ENCODE peak calls at places on chromosomes 4 and X, in eight cellular contexts. I is uterus; G is AG09309; V is H7; P is naive thymus-derived CD4-positive, alpha-beta T cell; O is dorsolateral prefrontal cortex; U is hepatocyte; J is heart left ventricle. D is an unnamed sample.

GRCh38 chr4:79682801-79683217 is 274.8 kb upstream of the GK2 start:
- DNase-seq in I (no peak), G (no peak), V (no peak), P (no peak), O (no peak), U (no peak), J (peak), D (no peak)

GRCh38 chrX:134460861-134461218 is 875 bp downstream of the HPRT1 start:
- DNase-seq in I (no peak), G (no peak), V (no peak), P (no peak), O (no peak), U (peak), J (no peak), D (peak)

GRCh38 chrX:86724277-86724676 is 576.0 kb downstream of the DACH2 start:
- DNase-seq in I (no peak), G (no peak), V (no peak), P (no peak), O (no peak), U (no peak), J (no peak), D (no peak)

GRCh38 chr4:6773616-6774540 is 8.6 kb upstream of the KIAA0232 start:
- DNase-seq in I (no peak), G (no peak), V (no peak), P (no peak), O (no peak), U (no peak), J (no peak), D (no peak)

GRCh38 chrX:107700317-107700774 is 72.0 kb downstream of the PRPS1 start:
- DNase-seq in I (no peak), G (no peak), V (no peak), P (no peak), O (no peak), U (peak), J (no peak), D (no peak)

GRCh38 chr4:89307446-89308160 is at the start of gene GPRIN3:
- DNase-seq in I (peak), G (no peak), V (peak), P (peak), O (peak), U (peak), J (peak), D (peak)

GRCh38 chr4:40454816-40455215 is 119.7 kb downstream of the CHRNA9 start:
- DNase-seq in I (no peak), G (no peak), V (no peak), P (no peak), O (no peak), U (no peak), J (no peak), D (no peak)

GRCh38 chrX:56800801-56801200 is 71.8 kb downstream of the NBDY start:
- DNase-seq in I (no peak), G (no peak), V (peak), P (peak), O (no peak), U (no peak), J (no peak), D (peak)

GRCh38 chr4:242121-242848 is 63.0 kb downstream of the ZNF732 start:
- DNase-seq in I (peak), G (peak), V (peak), P (peak), O (peak), U (peak), J (peak), D (peak)

GRCh38 chrX:10103023-10103422 is 53.8 kb upstream of the CLCN4 start:
- DNase-seq in I (no peak), G (peak), V (no peak), P (no peak), O (no peak), U (no peak), J (no peak), D (no peak)

GRCh38 chr4:110216079-110216478 is 17.7 kb upstream of the ELOVL6 start:
- DNase-seq in I (no peak), G (peak), V (no peak), P (no peak), O (no peak), U (no peak), J (no peak), D (no peak)

GRCh38 chr4:158605393-158605792 is 66.3 kb downstream of the C4orf46 start:
- DNase-seq in I (no peak), G (no peak), V (no peak), P (no peak), O (no peak), U (no peak), J (no peak), D (no peak)

GRCh38 chrX:13463608-13464007 is 105.8 kb upstream of the EGFL6 start:
- DNase-seq in I (peak), G (peak), V (no peak), P (no peak), O (no peak), U (peak), J (no peak), D (peak)

GRCh38 chrX:82541822-82542221 is 966.3 kb upstream of the POU3F4 start:
- DNase-seq in I (no peak), G (no peak), V (no peak), P (no peak), O (no peak), U (no peak), J (no peak), D (no peak)

GRCh38 chrX:63354484-63354883 is 3.4 kb upstream of the SPIN4 start:
- DNase-seq in I (no peak), G (no peak), V (no peak), P (no peak), O (no peak), U (no peak), J (no peak), D (no peak)

GRCh38 chr4:4913147-4913561 is 53.7 kb downstream of the MSX1 start:
- DNase-seq in I (peak), G (no peak), V (no peak), P (no peak), O (no peak), U (no peak), J (no peak), D (no peak)

GRCh38 chr4:147731611-147732515 is at the start of gene ARHGAP10:
- DNase-seq in I (peak), G (no peak), V (peak), P (peak), O (peak), U (peak), J (peak), D (no peak)

GRCh38 chr4:42906906-42907774 is 14.6 kb downstream of the GRXCR1 start:
- DNase-seq in I (no peak), G (no peak), V (no peak), P (no peak), O (no peak), U (no peak), J (no peak), D (no peak)

GRCh38 chr4:118981839-118982381 is 93.3 kb downstream of the SYNPO2 start:
- DNase-seq in I (peak), G (peak), V (peak), P (peak), O (peak), U (peak), J (no peak), D (peak)

DNA sequence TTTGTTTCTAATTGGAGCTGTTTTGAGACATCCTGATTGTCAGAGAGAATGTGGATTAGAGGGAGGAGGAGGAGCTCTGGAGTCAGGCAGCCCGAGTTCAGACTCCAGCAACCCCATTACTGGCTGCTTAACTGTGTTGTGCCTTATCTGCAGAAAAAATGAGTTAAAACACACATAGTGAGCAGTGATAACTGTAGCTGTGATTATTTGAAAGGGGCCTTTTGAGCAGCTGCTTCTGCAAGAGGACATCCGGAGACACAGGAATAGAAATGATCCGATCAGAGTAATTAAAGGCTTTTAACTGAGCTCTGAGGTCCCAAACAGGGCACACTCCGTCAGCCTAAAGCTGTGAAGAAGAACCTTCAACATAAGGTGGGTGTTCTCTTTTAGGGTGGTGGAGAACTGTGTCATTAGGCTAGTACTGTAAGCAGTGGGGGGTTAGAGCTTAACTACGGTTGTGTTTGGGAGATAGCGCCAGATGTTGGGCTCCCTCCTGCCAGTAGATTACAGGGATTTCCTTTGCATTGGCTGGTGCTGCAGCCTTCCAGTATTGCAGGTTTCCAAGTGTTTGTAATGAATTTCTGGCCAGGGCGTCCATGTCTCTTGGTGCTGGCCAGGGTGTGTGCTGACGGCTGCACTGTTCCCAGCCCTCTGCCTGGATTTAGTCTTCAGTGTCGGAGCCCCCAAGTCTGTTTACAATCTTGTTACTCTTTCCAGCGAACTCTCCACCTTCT is 24.3 kb downstream of the ADD1 start:
- DNase-seq in I (peak), G (no peak), V (peak), P (no peak), O (no peak), U (peak), J (no peak), D (no peak)
- H3K4me3 ChIP-seq in I (no peak), G (no peak), V (peak), P (no peak), O (peak), U (no peak), J (peak), D (no peak)

DNA sequence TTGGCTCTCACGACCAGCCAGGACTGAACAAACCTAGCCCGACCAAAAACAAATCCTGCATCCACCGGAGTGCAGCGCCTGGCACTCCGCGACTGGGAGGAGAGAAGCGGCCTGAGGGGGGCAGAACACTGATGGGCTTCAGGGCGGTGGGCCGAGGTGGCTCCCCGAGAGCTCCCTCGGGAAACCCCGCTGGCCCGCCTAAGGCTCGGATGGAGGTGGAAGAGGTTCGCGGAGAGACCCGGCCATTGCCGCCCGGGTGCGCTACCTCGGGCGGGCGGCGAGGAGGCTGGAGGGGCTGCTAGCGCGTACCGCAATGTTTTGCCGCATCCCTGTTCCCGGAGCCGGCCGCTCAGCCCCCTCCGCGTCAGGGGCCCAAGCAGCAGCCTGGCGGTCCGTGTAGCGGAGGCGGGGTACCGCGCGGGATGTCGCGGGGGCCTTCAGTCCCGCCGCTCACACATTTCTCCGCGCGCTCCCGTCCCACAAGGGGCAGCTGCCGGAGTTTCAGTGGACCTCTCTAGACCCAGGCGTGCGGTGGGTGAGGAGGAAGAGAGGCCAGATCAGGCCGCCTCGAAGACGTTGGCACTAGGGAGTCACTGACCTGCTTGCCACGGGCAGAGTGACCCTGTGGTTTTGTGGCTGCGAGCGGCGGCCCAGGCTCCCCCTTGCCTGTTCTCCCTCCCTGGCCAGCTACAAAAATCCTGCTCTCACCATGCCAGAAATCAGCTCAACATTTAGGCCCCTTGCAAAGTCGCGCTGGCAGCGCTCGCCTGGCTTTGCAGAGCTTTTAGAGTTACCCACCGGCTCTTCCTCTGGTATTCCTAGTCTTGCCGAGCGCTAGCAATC is 2.1 kb downstream of the SLITRK4 start:
- DNase-seq in I (no peak), G (no peak), V (peak), P (no peak), O (no peak), U (peak), J (no peak), D (no peak)
- H3K4me3 ChIP-seq in I (peak), G (no peak), V (peak), P (no peak), O (peak), U (peak), J (peak), D (no peak)

GRCh38 chr4:176321589-176321988 is 1.8 kb downstream of the SPCS3 start:
- DNase-seq in I (no peak), G (no peak), V (no peak), P (no peak), O (no peak), U (no peak), J (no peak), D (no peak)
- H3K4me3 ChIP-seq in I (peak), G (peak), V (no peak), P (peak), O (peak), U (peak), J (peak), D (peak)

DNA sequence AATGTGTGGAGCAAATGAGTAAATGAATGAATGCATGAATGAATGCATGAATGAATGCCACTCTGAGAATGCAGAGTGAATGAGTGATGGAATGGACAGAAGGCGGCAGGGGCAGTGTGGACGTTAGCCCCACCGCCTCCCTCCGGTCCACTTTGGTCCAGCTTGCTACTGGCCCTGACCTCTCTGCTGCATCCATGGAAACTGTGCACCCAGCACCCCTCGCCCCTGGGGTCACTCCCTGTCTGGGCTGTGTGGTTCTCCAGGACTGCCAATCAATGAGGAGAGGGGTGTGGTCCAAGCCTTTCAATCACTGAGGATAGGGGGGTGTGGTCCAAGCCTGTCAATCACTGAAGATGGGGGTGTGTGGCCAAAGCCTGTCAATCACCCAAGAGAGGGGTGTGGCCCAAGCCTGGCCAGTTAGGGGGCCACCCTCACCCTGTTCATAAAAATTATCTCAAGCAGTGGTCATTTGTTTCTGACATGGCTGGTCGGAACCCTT is 39.2 kb upstream of the ASMTL start:
- DNase-seq in I (no peak), G (no peak), V (peak), P (peak), O (no peak), U (no peak), J (no peak), D (peak)
- H3K4me3 ChIP-seq in I (no peak), G (no peak), V (no peak), P (no peak), O (no peak), U (no peak), J (no peak), D (peak)

DNA sequence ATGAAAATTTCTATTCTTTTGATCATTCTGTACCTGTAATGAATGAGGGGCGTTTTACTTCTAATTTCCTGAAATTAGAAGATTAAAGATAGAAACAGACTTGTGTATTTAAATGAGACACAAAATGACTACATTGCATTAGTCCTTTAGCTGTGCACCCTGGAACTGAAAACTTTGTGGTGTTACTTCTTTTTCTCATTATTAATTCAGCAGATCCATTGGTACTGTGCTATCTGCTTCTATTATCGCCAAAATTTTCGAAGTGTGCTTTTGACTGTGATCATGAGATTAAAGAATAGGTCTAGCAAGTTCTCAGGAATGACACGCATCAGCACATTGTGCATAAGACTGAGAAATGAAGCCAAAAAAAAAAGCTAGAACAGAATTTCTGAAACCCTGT is 1938.9 kb upstream of the TENM3 start:
- DNase-seq in I (no peak), G (no peak), V (no peak), P (no peak), O (no peak), U (no peak), J (no peak), D (no peak)
- H3K4me3 ChIP-seq in I (no peak), G (no peak), V (no peak), P (no peak), O (no peak), U (no peak), J (no peak), D (no peak)

D was measured in OCI-LY7.